ENCODE peak calls at places on chromosomes 13 and 19, in eight cellular contexts. U, D, H, G, Z, I, M and J are unnamed samples.

GRCh38 chr19:34416021-34416545 is 11.9 kb downstream of the PDCD2L start:
- DNase-seq in U (no peak), D (no peak), H (no peak), G (no peak), Z (no peak), I (no peak), M (no peak), J (no peak)

GRCh38 chr13:28239374-28239773 is 101.0 kb downstream of the PAN3 start:
- DNase-seq in U (no peak), D (no peak), H (no peak), G (no peak), Z (no peak), I (peak), M (no peak), J (no peak)

GRCh38 chr13:107099661-107100060 is 531.7 kb upstream of the ARGLU1 start:
- DNase-seq in U (no peak), D (no peak), H (no peak), G (no peak), Z (no peak), I (no peak), M (no peak), J (no peak)

GRCh38 chr13:110283661-110284516 is 23.1 kb downstream of the COL4A1 start:
- DNase-seq in U (no peak), D (no peak), H (no peak), G (no peak), Z (no peak), I (peak), M (peak), J (no peak)

GRCh38 chr19:17079710-17080440 is 4.3 kb downstream of the MYO9B start:
- DNase-seq in U (peak), D (peak), H (peak), G (peak), Z (peak), I (peak), M (peak), J (no peak)

GRCh38 chr19:51103811-51104470 is 4.3 kb downstream of the CTU1 start:
- DNase-seq in U (no peak), D (no peak), H (no peak), G (no peak), Z (no peak), I (no peak), M (no peak), J (no peak)

GRCh38 chr19:10644351-10645007 is 9.7 kb upstream of the ILF3 start:
- DNase-seq in U (peak), D (peak), H (peak), G (peak), Z (peak), I (no peak), M (peak), J (peak)

GRCh38 chr13:84745051-84745551 is 862.8 kb upstream of the SLITRK1 start:
- DNase-seq in U (no peak), D (no peak), H (no peak), G (no peak), Z (no peak), I (no peak), M (no peak), J (no peak)

GRCh38 chr13:26811636-26812035 is 51.0 kb upstream of the GPR12 start:
- DNase-seq in U (no peak), D (no peak), H (no peak), G (no peak), Z (no peak), I (no peak), M (no peak), J (no peak)

GRCh38 chr13:110628952-110629701 is 13.8 kb downstream of the NAXD start:
- DNase-seq in U (no peak), D (peak), H (no peak), G (no peak), Z (no peak), I (no peak), M (no peak), J (no peak)

GRCh38 chr13:109312399-109312798 is 474.0 kb downstream of the IRS2 start:
- DNase-seq in U (no peak), D (no peak), H (no peak), G (no peak), Z (no peak), I (no peak), M (no peak), J (no peak)

GRCh38 chr13:59790626-59791025 is 373.1 kb downstream of the DIAPH3 start:
- DNase-seq in U (no peak), D (no peak), H (no peak), G (no peak), Z (no peak), I (no peak), M (no peak), J (no peak)

DNA sequence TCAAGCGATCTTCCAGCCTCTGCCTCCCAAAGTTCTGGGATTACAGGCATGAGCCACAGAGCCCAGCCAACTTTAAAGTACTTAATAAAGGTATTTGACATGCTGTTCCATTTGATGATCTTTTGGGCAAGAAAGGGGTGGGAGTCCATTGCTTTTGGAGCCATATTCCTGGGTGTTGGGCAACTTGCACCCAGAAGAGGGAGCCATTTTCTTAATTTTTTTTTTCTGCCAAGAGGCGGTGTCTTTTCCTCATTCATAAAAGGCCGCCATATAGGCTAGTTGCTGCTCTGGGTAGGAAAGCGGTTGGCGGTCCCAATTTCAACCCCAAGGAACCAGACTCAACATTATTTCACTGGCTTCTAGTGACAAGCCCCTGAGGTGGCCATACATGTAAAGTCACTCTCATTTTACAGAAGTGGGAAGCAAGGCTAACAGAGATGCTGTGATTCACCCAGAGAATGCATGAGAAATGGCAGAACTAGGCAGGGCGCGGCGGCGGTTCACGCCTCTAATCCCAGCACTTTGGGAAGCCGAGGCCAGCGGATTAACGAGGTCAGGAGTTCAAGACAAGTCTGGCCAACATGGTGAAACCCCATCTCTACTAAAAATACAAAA is 139.6 kb downstream of the CACNA1A start:
- DNase-seq in U (no peak), D (no peak), H (no peak), G (no peak), Z (no peak), I (no peak), M (no peak), J (no peak)
- TF ChIP-seq CTCF in U (no peak), D (peak), H (peak), G (peak), Z (no peak), I (peak), M (peak), J (peak)

DNA sequence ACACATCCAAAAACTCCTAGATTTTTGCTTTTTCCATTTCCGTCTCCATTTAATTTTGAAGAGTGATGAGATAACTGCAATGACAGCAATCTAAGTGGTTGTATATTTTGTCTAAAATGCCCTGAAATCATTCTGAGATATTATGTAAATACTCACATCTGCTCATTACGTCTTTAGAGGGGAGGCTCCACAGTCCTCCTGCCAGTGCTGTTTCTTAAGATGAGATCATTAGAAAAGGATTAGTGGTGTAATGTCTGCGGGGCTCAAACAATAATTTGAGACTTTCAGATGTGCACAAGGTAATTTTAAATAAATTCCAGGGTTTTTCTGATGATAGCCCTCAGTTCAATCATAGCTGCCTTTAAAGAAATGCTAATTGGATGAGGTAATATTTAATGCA is 438.0 kb downstream of the FOXO1 start:
- DNase-seq in U (no peak), D (no peak), H (no peak), G (no peak), Z (no peak), I (no peak), M (no peak), J (no peak)
- TF ChIP-seq CTCF in U (no peak), D (no peak), H (no peak), G (no peak), Z (no peak), I (no peak), M (no peak), J (no peak)

GRCh38 chr13:98493035-98493401 is 83.9 kb downstream of the STK24 start:
- DNase-seq in U (no peak), D (no peak), H (no peak), G (no peak), Z (no peak), I (no peak), M (no peak), J (no peak)
- TF ChIP-seq CTCF in U (no peak), D (no peak), H (no peak), G (no peak), Z (no peak), I (no peak), M (no peak), J (no peak)

GRCh38 chr13:20711301-20712044 is 8.0 kb downstream of the IL17D start:
- DNase-seq in U (no peak), D (no peak), H (no peak), G (no peak), Z (peak), I (no peak), M (no peak), J (no peak)
- TF ChIP-seq CTCF in U (no peak), D (no peak), H (no peak), G (no peak), Z (no peak), I (no peak), M (peak), J (no peak)

GRCh38 chr13:36870050-36870692 is 49.9 kb downstream of the SMAD9 start:
- DNase-seq in U (no peak), D (no peak), H (no peak), G (no peak), Z (no peak), I (no peak), M (no peak), J (no peak)
- TF ChIP-seq CTCF in U (no peak), D (no peak), H (no peak), G (no peak), Z (no peak), I (no peak), M (no peak), J (no peak)

GRCh38 chr13:99363949-99364348 is 56.8 kb upstream of the GPR183 start:
- DNase-seq in U (no peak), D (no peak), H (no peak), G (no peak), Z (no peak), I (no peak), M (no peak), J (no peak)

GRCh38 chr13:99367106-99367616 is 60.0 kb upstream of the GPR183 start:
- DNase-seq in U (no peak), D (no peak), H (no peak), G (no peak), Z (peak), I (no peak), M (no peak), J (no peak)

GRCh38 chr13:99366075-99366987 is 59.1 kb upstream of the GPR183 start:
- DNase-seq in U (no peak), D (no peak), H (no peak), G (no peak), Z (no peak), I (no peak), M (no peak), J (no peak)

GRCh38 chr13:99370476-99371272 is 63.5 kb upstream of the GPR183 start:
- DNase-seq in U (no peak), D (no peak), H (no peak), G (no peak), Z (peak), I (no peak), M (peak), J (no peak)

GRCh38 chr13:99367663-99368448 is 60.7 kb upstream of the GPR183 start:
- DNase-seq in U (no peak), D (no peak), H (no peak), G (no peak), Z (no peak), I (no peak), M (no peak), J (no peak)
- TF ChIP-seq CTCF in U (no peak), D (no peak), H (no peak), G (no peak), Z (no peak), I (no peak), M (no peak), J (no peak)